ENCODE peak calls at places on chromosomes 11 and 22, in seven cellular contexts. One of them, this sample, is unnamed.
A peak's percentile ranks its signal among the peaks of the same experiment; 100 is the strongest.

GRCh38 chr22:40024201-40025061 is 29.7 kb downstream of the FAM83F start:
- DNase-seq in SK-N-SH: peak; percentile 85
- DNase-seq in Panc1: peak; percentile 30
- DNase-seq in HFF-Myc: peak; percentile 26
- DNase-seq in mesenchymal stem cell: peak; percentile 71
- DNase-seq in ascending aorta: no peak
- DNase-seq in neuronal stem cell: peak; percentile 67
- DNase-seq in this sample: no peak

GRCh38 chr11:110173775-110174644 is 80.8 kb downstream of the ZC3H12C start:
- DNase-seq in SK-N-SH: peak; percentile 32
- DNase-seq in HFF-Myc: peak; percentile 40
- DNase-seq in ascending aorta: peak; percentile 80
- DNase-seq in mesenchymal stem cell: peak; percentile 59
- DNase-seq in Panc1: no peak
- DNase-seq in neuronal stem cell: peak; percentile 67
- DNase-seq in this sample: peak; percentile 34

GRCh38 chr11:113833151-113833550 is 42.2 kb downstream of the USP28 start:
- DNase-seq in ascending aorta: no peak
- DNase-seq in Panc1: no peak
- DNase-seq in SK-N-SH: no peak
- DNase-seq in mesenchymal stem cell: no peak
- DNase-seq in HFF-Myc: no peak
- DNase-seq in neuronal stem cell: no peak
- DNase-seq in this sample: no peak

GRCh38 chr11:12787847-12788246 is 113.6 kb downstream of the TEAD1 start:
- DNase-seq in HFF-Myc: no peak
- DNase-seq in ascending aorta: no peak
- DNase-seq in Panc1: no peak
- DNase-seq in SK-N-SH: no peak
- DNase-seq in neuronal stem cell: no peak
- DNase-seq in mesenchymal stem cell: peak; percentile 84
- DNase-seq in this sample: no peak

GRCh38 chr22:19933328-19934241 is 8.0 kb upstream of the COMT start:
- DNase-seq in mesenchymal stem cell: no peak
- DNase-seq in Panc1: no peak
- DNase-seq in SK-N-SH: no peak
- DNase-seq in neuronal stem cell: no peak
- DNase-seq in HFF-Myc: no peak
- DNase-seq in ascending aorta: no peak
- DNase-seq in this sample: no peak

GRCh38 chr11:76277298-76278175 is 71.2 kb upstream of the WNT11 start:
- DNase-seq in mesenchymal stem cell: no peak
- DNase-seq in SK-N-SH: no peak
- DNase-seq in ascending aorta: no peak
- DNase-seq in Panc1: no peak
- DNase-seq in HFF-Myc: no peak
- DNase-seq in neuronal stem cell: no peak
- DNase-seq in this sample: peak; percentile 69

GRCh38 chr11:46295312-46295995 is 18.0 kb downstream of the CREB3L1 start:
- DNase-seq in HFF-Myc: no peak
- DNase-seq in ascending aorta: peak; percentile 84
- DNase-seq in SK-N-SH: peak; percentile 99
- DNase-seq in mesenchymal stem cell: peak; percentile 82
- DNase-seq in Panc1: no peak
- DNase-seq in neuronal stem cell: peak; percentile 73
- DNase-seq in this sample: peak; percentile 94

GRCh38 chr22:47168441-47168840 is 406.0 kb downstream of the TBC1D22A start:
- DNase-seq in mesenchymal stem cell: no peak
- DNase-seq in neuronal stem cell: no peak
- DNase-seq in Panc1: no peak
- DNase-seq in ascending aorta: peak; percentile 31
- DNase-seq in SK-N-SH: no peak
- DNase-seq in HFF-Myc: no peak
- DNase-seq in this sample: no peak

GRCh38 chr11:120792306-120792705 is 231.6 kb upstream of the TBCEL start:
- DNase-seq in ascending aorta: no peak
- DNase-seq in HFF-Myc: no peak
- DNase-seq in Panc1: no peak
- DNase-seq in neuronal stem cell: no peak
- DNase-seq in SK-N-SH: no peak
- DNase-seq in mesenchymal stem cell: no peak
- DNase-seq in this sample: no peak

GRCh38 chr11:112537846-112538330 is 277.2 kb upstream of the PLET1 start:
- DNase-seq in SK-N-SH: no peak
- DNase-seq in HFF-Myc: no peak
- DNase-seq in Panc1: no peak
- DNase-seq in neuronal stem cell: no peak
- DNase-seq in mesenchymal stem cell: no peak
- DNase-seq in ascending aorta: no peak
- DNase-seq in this sample: no peak

GRCh38 chr11:133945087-133945974 is 11.4 kb downstream of the IGSF9B start:
- DNase-seq in Panc1: no peak
- DNase-seq in neuronal stem cell: no peak
- DNase-seq in ascending aorta: no peak
- DNase-seq in SK-N-SH: peak; percentile 78
- DNase-seq in HFF-Myc: no peak
- DNase-seq in mesenchymal stem cell: no peak
- DNase-seq in this sample: no peak

GRCh38 chr11:123409456-123409801 is 20.6 kb upstream of the GRAMD1B start:
- DNase-seq in HFF-Myc: no peak
- DNase-seq in neuronal stem cell: no peak
- DNase-seq in Panc1: no peak
- DNase-seq in SK-N-SH: no peak
- DNase-seq in ascending aorta: no peak
- DNase-seq in mesenchymal stem cell: no peak
- DNase-seq in this sample: no peak

GRCh38 chr11:69089258-69089657 is 40.5 kb downstream of the TPCN2 start:
- DNase-seq in mesenchymal stem cell: peak; percentile 87
- DNase-seq in Panc1: no peak
- DNase-seq in HFF-Myc: peak; percentile 42
- DNase-seq in neuronal stem cell: no peak
- DNase-seq in ascending aorta: no peak
- DNase-seq in SK-N-SH: no peak
- DNase-seq in this sample: no peak

GRCh38 chr22:45804319-45804985 is 132.8 kb downstream of the ATXN10 start:
- DNase-seq in SK-N-SH: no peak
- DNase-seq in HFF-Myc: no peak
- DNase-seq in ascending aorta: no peak
- DNase-seq in neuronal stem cell: no peak
- DNase-seq in mesenchymal stem cell: peak; percentile 49
- DNase-seq in Panc1: no peak
- DNase-seq in this sample: no peak

DNA sequence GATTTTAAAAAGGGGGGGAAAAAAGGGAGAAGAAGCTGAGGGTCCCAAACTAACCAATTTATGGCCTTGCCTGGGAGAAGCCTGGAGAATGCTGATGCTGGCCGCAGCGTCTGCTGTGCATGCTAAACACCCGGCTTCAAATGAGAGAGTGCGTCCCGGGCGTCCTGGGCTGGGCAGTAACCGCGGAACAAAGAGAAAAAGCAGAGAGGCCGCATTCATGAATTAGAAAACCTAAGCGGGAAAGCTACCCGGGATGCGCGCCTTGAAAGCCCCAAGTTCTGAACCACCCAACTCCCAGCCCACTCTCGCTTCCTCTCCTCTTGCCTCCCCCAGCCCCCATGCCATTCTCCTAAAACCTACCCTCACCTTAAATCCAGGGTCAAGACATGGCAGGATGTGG is 6.5 kb downstream of the MN1 start:
- DNase-seq in HFF-Myc: no peak
- DNase-seq in mesenchymal stem cell: no peak
- DNase-seq in neuronal stem cell: no peak
- DNase-seq in Panc1: no peak
- DNase-seq in SK-N-SH: no peak
- DNase-seq in ascending aorta: no peak
- DNase-seq in this sample: no peak
- H3K4me3 ChIP-seq in HFF-Myc: no peak overlapping the region
- H3K4me3 ChIP-seq in mesenchymal stem cell: peak overlapping the region; percentile 36
- H3K4me3 ChIP-seq in neuronal stem cell: peak overlapping the region; percentile 7
- H3K4me3 ChIP-seq in Panc1: no peak overlapping the region
- H3K4me3 ChIP-seq in SK-N-SH: no peak overlapping the region
- H3K4me3 ChIP-seq in ascending aorta: no peak overlapping the region
- H3K4me3 ChIP-seq in this sample: no peak overlapping the region

GRCh38 chr11:124896821-124897391 is 759 bp downstream of the ROBO4 start:
- DNase-seq in ascending aorta: peak; percentile 62
- DNase-seq in HFF-Myc: no peak
- DNase-seq in SK-N-SH: peak; percentile 12
- DNase-seq in mesenchymal stem cell: no peak
- DNase-seq in neuronal stem cell: no peak
- DNase-seq in Panc1: no peak
- DNase-seq in this sample: no peak

GRCh38 chr11:124893781-124894401 is 3.8 kb downstream of the ROBO4 start:
- DNase-seq in mesenchymal stem cell: no peak
- DNase-seq in neuronal stem cell: no peak
- DNase-seq in SK-N-SH: peak; percentile 8
- DNase-seq in HFF-Myc: no peak
- DNase-seq in Panc1: no peak
- DNase-seq in ascending aorta: no peak
- DNase-seq in this sample: no peak

GRCh38 chr11:124896071-124896750 is 1.5 kb downstream of the ROBO4 start:
- DNase-seq in Panc1: no peak
- DNase-seq in mesenchymal stem cell: no peak
- DNase-seq in ascending aorta: no peak
- DNase-seq in HFF-Myc: no peak
- DNase-seq in SK-N-SH: peak; percentile 8
- DNase-seq in neuronal stem cell: no peak
- DNase-seq in this sample: no peak

GRCh38 chr11:124894606-124895430 is 2.8 kb downstream of the ROBO4 start:
- DNase-seq in Panc1: no peak
- DNase-seq in mesenchymal stem cell: no peak
- DNase-seq in ascending aorta: no peak
- DNase-seq in SK-N-SH: peak; percentile 9
- DNase-seq in neuronal stem cell: no peak
- DNase-seq in HFF-Myc: no peak
- DNase-seq in this sample: no peak

DNA sequence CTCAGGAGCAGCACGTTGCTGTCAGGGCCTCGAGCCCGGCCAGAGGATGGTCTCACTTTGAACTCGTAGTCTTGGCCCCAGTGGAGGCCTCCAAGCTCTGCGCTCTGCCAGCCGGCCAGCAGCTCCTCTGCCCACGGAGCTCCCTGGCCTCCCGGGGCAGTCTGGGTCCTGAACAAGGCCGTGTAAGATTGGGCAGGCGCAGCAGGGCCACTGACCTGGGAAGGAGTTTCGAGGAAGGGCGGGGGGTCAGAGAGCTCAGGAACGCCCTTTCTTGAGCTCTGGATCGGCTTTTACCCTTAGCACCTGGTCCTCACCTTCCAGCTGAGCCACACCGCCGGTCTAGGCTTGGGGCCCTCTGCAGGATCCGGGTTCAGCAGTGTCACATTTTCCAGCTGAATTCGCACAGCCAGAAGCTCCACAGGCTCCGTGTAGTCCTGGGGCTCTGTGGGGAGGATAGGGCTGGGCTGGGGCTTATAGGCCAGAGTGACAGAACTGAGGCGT is 2.1 kb downstream of the ROBO4 start:
- DNase-seq in HFF-Myc: no peak
- DNase-seq in ascending aorta: no peak
- DNase-seq in Panc1: no peak
- DNase-seq in SK-N-SH: peak; percentile 6
- DNase-seq in mesenchymal stem cell: no peak
- DNase-seq in neuronal stem cell: no peak
- DNase-seq in this sample: peak; percentile 82
- H3K4me3 ChIP-seq in HFF-Myc: no peak overlapping the region
- H3K4me3 ChIP-seq in ascending aorta: no peak overlapping the region
- H3K4me3 ChIP-seq in Panc1: no peak overlapping the region
- H3K4me3 ChIP-seq in SK-N-SH: no peak overlapping the region
- H3K4me3 ChIP-seq in mesenchymal stem cell: no peak overlapping the region
- H3K4me3 ChIP-seq in neuronal stem cell: no peak overlapping the region
- H3K4me3 ChIP-seq in this sample: no peak overlapping the region

GRCh38 chr11:64239662-64240466 is 1.0 kb upstream of the FKBP2 start:
- DNase-seq in Panc1: no peak
- DNase-seq in neuronal stem cell: no peak
- DNase-seq in ascending aorta: no peak
- DNase-seq in SK-N-SH: no peak
- DNase-seq in HFF-Myc: no peak
- DNase-seq in mesenchymal stem cell: peak; percentile 16
- DNase-seq in this sample: no peak
- H3K4me3 ChIP-seq in Panc1: peak overlapping the region; percentile 59
- H3K4me3 ChIP-seq in neuronal stem cell: peak overlapping the region; percentile 90
- H3K4me3 ChIP-seq in ascending aorta: peak overlapping the region; percentile 97
- H3K4me3 ChIP-seq in SK-N-SH: peak overlapping the region; percentile 64
- H3K4me3 ChIP-seq in HFF-Myc: peak overlapping the region; percentile 80
- H3K4me3 ChIP-seq in mesenchymal stem cell: no peak overlapping the region
- H3K4me3 ChIP-seq in this sample: no peak overlapping the region

GRCh38 chr11:129973809-129974208 is 28.8 kb downstream of the PRDM10 start:
- DNase-seq in Panc1: no peak
- DNase-seq in HFF-Myc: no peak
- DNase-seq in neuronal stem cell: no peak
- DNase-seq in ascending aorta: no peak
- DNase-seq in mesenchymal stem cell: no peak
- DNase-seq in SK-N-SH: no peak
- DNase-seq in this sample: peak; percentile 28

GRCh38 chr11:129974672-129975071 is 28.0 kb downstream of the PRDM10 start:
- DNase-seq in neuronal stem cell: no peak
- DNase-seq in mesenchymal stem cell: no peak
- DNase-seq in ascending aorta: no peak
- DNase-seq in Panc1: no peak
- DNase-seq in SK-N-SH: no peak
- DNase-seq in HFF-Myc: no peak
- DNase-seq in this sample: no peak

GRCh38 chr11:129974237-129974636 is 28.4 kb downstream of the PRDM10 start:
- DNase-seq in mesenchymal stem cell: no peak
- DNase-seq in HFF-Myc: no peak
- DNase-seq in neuronal stem cell: no peak
- DNase-seq in Panc1: no peak
- DNase-seq in ascending aorta: no peak
- DNase-seq in SK-N-SH: no peak
- DNase-seq in this sample: no peak

GRCh38 chr11:129972596-129972995 is 30.0 kb downstream of the PRDM10 start:
- DNase-seq in Panc1: no peak
- DNase-seq in SK-N-SH: no peak
- DNase-seq in neuronal stem cell: peak; percentile 23
- DNase-seq in HFF-Myc: no peak
- DNase-seq in mesenchymal stem cell: no peak
- DNase-seq in ascending aorta: no peak
- DNase-seq in this sample: no peak

GRCh38 chr11:129973068-129973467 is 29.6 kb downstream of the PRDM10 start:
- DNase-seq in SK-N-SH: no peak
- DNase-seq in Panc1: no peak
- DNase-seq in HFF-Myc: no peak
- DNase-seq in neuronal stem cell: no peak
- DNase-seq in ascending aorta: no peak
- DNase-seq in mesenchymal stem cell: no peak
- DNase-seq in this sample: no peak
- H3K4me3 ChIP-seq in SK-N-SH: no peak overlapping the region
- H3K4me3 ChIP-seq in Panc1: no peak overlapping the region
- H3K4me3 ChIP-seq in HFF-Myc: no peak overlapping the region
- H3K4me3 ChIP-seq in neuronal stem cell: no peak overlapping the region
- H3K4me3 ChIP-seq in ascending aorta: no peak overlapping the region
- H3K4me3 ChIP-seq in mesenchymal stem cell: no peak overlapping the region
- H3K4me3 ChIP-seq in this sample: no peak overlapping the region